ENCODE peak calls at places on chromosomes 5 and 9, in eight cellular contexts. U, K, F, Z, N, O, H and R are unnamed samples.

GRCh38 chr5:159915913-159916840 is at the start of gene ADRA1B:
- DNase-seq in U (peak; percentile 13), K (peak; percentile 59), F (peak; percentile 80), Z (peak; percentile 50), N (no peak), O (peak; percentile 19), H (peak; percentile 48), R (peak; percentile 82)

GRCh38 chr9:114372971-114373591 is 14.7 kb downstream of the AKNA start:
- DNase-seq in U (peak; percentile 72), K (peak; percentile 46), F (peak; percentile 74), Z (no peak), N (no peak), O (peak; percentile 91), H (peak; percentile 41), R (no peak)

GRCh38 chr5:172339264-172340180 is 56.0 kb upstream of the UBTD2 start:
- DNase-seq in U (no peak), K (no peak), F (no peak), Z (no peak), N (no peak), O (no peak), H (no peak), R (no peak)

GRCh38 chr9:115117999-115118470 is at the start of gene TNC:
- DNase-seq in U (no peak), K (no peak), F (no peak), Z (peak; percentile 93), N (no peak), O (no peak), H (peak; percentile 63), R (peak; percentile 36)

GRCh38 chr9:77885104-77885672 is 146.4 kb downstream of the GNAQ start:
- DNase-seq in U (no peak), K (no peak), F (no peak), Z (no peak), N (no peak), O (no peak), H (no peak), R (no peak)

GRCh38 chr5:1521671-1522600 is 1.8 kb downstream of the LPCAT1 start:
- DNase-seq in U (no peak), K (no peak), F (no peak), Z (peak; percentile 84), N (no peak), O (no peak), H (no peak), R (peak; percentile 36)

GRCh38 chr5:154141686-154142300 is 48.7 kb upstream of the GALNT10 start:
- DNase-seq in U (no peak), K (no peak), F (no peak), Z (no peak), N (no peak), O (no peak), H (no peak), R (peak; percentile 39)

GRCh38 chr9:75152416-75152815 is 64.1 kb downstream of the OSTF1 start:
- DNase-seq in U (peak; percentile 7), K (no peak), F (no peak), Z (no peak), N (no peak), O (peak; percentile 29), H (no peak), R (no peak)

GRCh38 chr5:15515229-15515628 is 15.2 kb downstream of the FBXL7 start:
- DNase-seq in U (no peak), K (no peak), F (no peak), Z (no peak), N (no peak), O (no peak), H (no peak), R (no peak)

GRCh38 chr5:112776301-112776856 is 38.7 kb downstream of the APC start:
- DNase-seq in U (no peak), K (no peak), F (no peak), Z (peak; percentile 95), N (no peak), O (no peak), H (no peak), R (no peak)

GRCh38 chr9:109307380-109308240 is 13.2 kb downstream of the EPB41L4B start:
- DNase-seq in U (no peak), K (no peak), F (no peak), Z (no peak), N (no peak), O (no peak), H (no peak), R (peak; percentile 32)

GRCh38 chr5:7435503-7435902 is 39.6 kb downstream of the ADCY2 start:
- DNase-seq in U (no peak), K (no peak), F (no peak), Z (no peak), N (no peak), O (no peak), H (no peak), R (no peak)

GRCh38 chr9:76161546-76161945 is 232.7 kb downstream of the RFK start:
- DNase-seq in U (no peak), K (no peak), F (no peak), Z (peak; percentile 70), N (no peak), O (no peak), H (no peak), R (no peak)

GRCh38 chr5:132294728-132295504 is 722 bp downstream of the SLC22A4 start:
- DNase-seq in U (peak; percentile 70), K (peak; percentile 64), F (no peak), Z (peak; percentile 85), N (no peak), O (no peak), H (no peak), R (no peak)

GRCh38 chr9:109311731-109312130 is 9.1 kb downstream of the EPB41L4B start:
- DNase-seq in U (no peak), K (no peak), F (peak; percentile 46), Z (no peak), N (no peak), O (no peak), H (no peak), R (no peak)

GRCh38 chr9:125568616-125569015 is 138.4 kb downstream of the MAPKAP1 start:
- DNase-seq in U (no peak), K (no peak), F (no peak), Z (peak; percentile 22), N (no peak), O (no peak), H (no peak), R (no peak)